ENCODE peak calls at places on chromosome 11, in seven cellular contexts. One of them, this sample, is unnamed.

GRCh38 chr11:86798988-86799387 is 1.4 kb upstream of the PRSS23 start:
- DNase-seq in PC-3: peak; percentile 33
- DNase-seq in HCT116: no peak
- DNase-seq in WERI-Rb-1: no peak
- DNase-seq in epithelial cell of esophagus: peak; percentile 59
- DNase-seq in AG04449: no peak
- DNase-seq in cardiac muscle cell: peak; percentile 87
- DNase-seq in this sample: no peak

GRCh38 chr11:125167292-125167953 is 2.9 kb downstream of the PKNOX2 start:
- DNase-seq in AG04449: no peak
- DNase-seq in epithelial cell of esophagus: no peak
- DNase-seq in HCT116: no peak
- DNase-seq in cardiac muscle cell: peak; percentile 76
- DNase-seq in PC-3: no peak
- DNase-seq in WERI-Rb-1: peak; percentile 40
- DNase-seq in this sample: peak; percentile 68

GRCh38 chr11:2385156-2386151 is 8.3 kb downstream of the CD81 start:
- DNase-seq in epithelial cell of esophagus: no peak
- DNase-seq in cardiac muscle cell: no peak
- DNase-seq in WERI-Rb-1: no peak
- DNase-seq in AG04449: no peak
- DNase-seq in HCT116: no peak
- DNase-seq in PC-3: no peak
- DNase-seq in this sample: no peak

GRCh38 chr11:67640021-67640757 is 626 bp upstream of the TBX10 start:
- DNase-seq in WERI-Rb-1: peak; percentile 82
- DNase-seq in epithelial cell of esophagus: peak; percentile 51
- DNase-seq in HCT116: peak; percentile 36
- DNase-seq in cardiac muscle cell: peak; percentile 68
- DNase-seq in PC-3: peak; percentile 57
- DNase-seq in AG04449: no peak
- DNase-seq in this sample: peak; percentile 87

GRCh38 chr11:119144825-119145476 is 3.9 kb upstream of the ABCG4 start:
- DNase-seq in WERI-Rb-1: peak; percentile 93
- DNase-seq in epithelial cell of esophagus: peak; percentile 77
- DNase-seq in AG04449: no peak
- DNase-seq in HCT116: peak; percentile 78
- DNase-seq in cardiac muscle cell: peak; percentile 79
- DNase-seq in PC-3: peak; percentile 83
- DNase-seq in this sample: peak; percentile 87

GRCh38 chr11:5369793-5370192 is 13.8 kb upstream of the OR51M1 start:
- DNase-seq in HCT116: no peak
- DNase-seq in PC-3: peak; percentile 4
- DNase-seq in WERI-Rb-1: no peak
- DNase-seq in cardiac muscle cell: peak; percentile 38
- DNase-seq in AG04449: peak; percentile 54
- DNase-seq in epithelial cell of esophagus: peak; percentile 40
- DNase-seq in this sample: no peak

GRCh38 chr11:88332851-88333250 is 4.7 kb downstream of the CTSC start:
- DNase-seq in cardiac muscle cell: peak; percentile 41
- DNase-seq in WERI-Rb-1: no peak
- DNase-seq in AG04449: no peak
- DNase-seq in epithelial cell of esophagus: peak; percentile 64
- DNase-seq in HCT116: no peak
- DNase-seq in PC-3: peak; percentile 82
- DNase-seq in this sample: no peak

GRCh38 chr11:100208207-100208606 is 478.9 kb upstream of the ARHGAP42 start:
- DNase-seq in WERI-Rb-1: no peak
- DNase-seq in HCT116: no peak
- DNase-seq in cardiac muscle cell: no peak
- DNase-seq in AG04449: no peak
- DNase-seq in PC-3: no peak
- DNase-seq in epithelial cell of esophagus: peak; percentile 82
- DNase-seq in this sample: no peak

GRCh38 chr11:120912915-120913314 is 111.0 kb upstream of the TBCEL start:
- DNase-seq in WERI-Rb-1: no peak
- DNase-seq in HCT116: no peak
- DNase-seq in cardiac muscle cell: no peak
- DNase-seq in PC-3: no peak
- DNase-seq in epithelial cell of esophagus: no peak
- DNase-seq in AG04449: no peak
- DNase-seq in this sample: no peak

GRCh38 chr11:72782081-72782920 is 11.5 kb downstream of the STARD10 start:
- DNase-seq in cardiac muscle cell: no peak
- DNase-seq in HCT116: no peak
- DNase-seq in PC-3: no peak
- DNase-seq in epithelial cell of esophagus: peak; percentile 40
- DNase-seq in WERI-Rb-1: peak; percentile 70
- DNase-seq in AG04449: no peak
- DNase-seq in this sample: peak; percentile 29

GRCh38 chr11:110349109-110349996 is 52.9 kb upstream of the RDX start:
- DNase-seq in WERI-Rb-1: no peak
- DNase-seq in HCT116: no peak
- DNase-seq in PC-3: no peak
- DNase-seq in cardiac muscle cell: peak; percentile 8
- DNase-seq in epithelial cell of esophagus: no peak
- DNase-seq in AG04449: no peak
- DNase-seq in this sample: no peak

GRCh38 chr11:124893781-124894401 is 3.8 kb downstream of the ROBO4 start:
- DNase-seq in epithelial cell of esophagus: no peak
- DNase-seq in HCT116: no peak
- DNase-seq in PC-3: no peak
- DNase-seq in AG04449: no peak
- DNase-seq in cardiac muscle cell: no peak
- DNase-seq in WERI-Rb-1: no peak
- DNase-seq in this sample: no peak

GRCh38 chr11:111063711-111064110 is 181.8 kb upstream of the POU2AF2 start:
- DNase-seq in HCT116: no peak
- DNase-seq in AG04449: no peak
- DNase-seq in WERI-Rb-1: peak; percentile 21
- DNase-seq in epithelial cell of esophagus: peak; percentile 47
- DNase-seq in cardiac muscle cell: peak; percentile 21
- DNase-seq in PC-3: peak; percentile 23
- DNase-seq in this sample: no peak

GRCh38 chr11:32892355-32893090 is at the start of gene QSER1:
- DNase-seq in cardiac muscle cell: peak; percentile 69
- DNase-seq in epithelial cell of esophagus: peak; percentile 69
- DNase-seq in HCT116: no peak
- DNase-seq in WERI-Rb-1: peak; percentile 82
- DNase-seq in AG04449: no peak
- DNase-seq in PC-3: peak; percentile 56
- DNase-seq in this sample: peak; percentile 84

GRCh38 chr11:104120493-104121200 is 43.3 kb downstream of the PDGFD start:
- DNase-seq in epithelial cell of esophagus: no peak
- DNase-seq in cardiac muscle cell: no peak
- DNase-seq in PC-3: no peak
- DNase-seq in AG04449: no peak
- DNase-seq in WERI-Rb-1: no peak
- DNase-seq in HCT116: no peak
- DNase-seq in this sample: no peak

GRCh38 chr11:61058583-61059259 is 43.6 kb upstream of the CD5 start:
- DNase-seq in cardiac muscle cell: no peak
- DNase-seq in PC-3: no peak
- DNase-seq in epithelial cell of esophagus: no peak
- DNase-seq in WERI-Rb-1: no peak
- DNase-seq in AG04449: no peak
- DNase-seq in HCT116: no peak
- DNase-seq in this sample: no peak

GRCh38 chr11:75768112-75768908 is at the start of gene DGAT2:
- DNase-seq in WERI-Rb-1: peak; percentile 69
- DNase-seq in epithelial cell of esophagus: peak; percentile 81
- DNase-seq in PC-3: peak; percentile 82
- DNase-seq in AG04449: no peak
- DNase-seq in cardiac muscle cell: peak; percentile 83
- DNase-seq in HCT116: peak; percentile 47
- DNase-seq in this sample: peak; percentile 84

GRCh38 chr11:96052921-96053631 is 129.2 kb upstream of the MTMR2 start:
- DNase-seq in AG04449: no peak
- DNase-seq in PC-3: peak; percentile 71
- DNase-seq in WERI-Rb-1: no peak
- DNase-seq in epithelial cell of esophagus: peak; percentile 33
- DNase-seq in cardiac muscle cell: peak; percentile 51
- DNase-seq in HCT116: no peak
- DNase-seq in this sample: no peak

GRCh38 chr11:119048644-119049043 is 8.4 kb downstream of the HYOU1 start:
- DNase-seq in epithelial cell of esophagus: no peak
- DNase-seq in HCT116: no peak
- DNase-seq in cardiac muscle cell: no peak
- DNase-seq in PC-3: no peak
- DNase-seq in WERI-Rb-1: no peak
- DNase-seq in AG04449: no peak
- DNase-seq in this sample: no peak

GRCh38 chr11:121931748-121932352 is 184.2 kb downstream of the BLID start:
- DNase-seq in cardiac muscle cell: no peak
- DNase-seq in PC-3: peak; percentile 41
- DNase-seq in AG04449: no peak
- DNase-seq in HCT116: no peak
- DNase-seq in epithelial cell of esophagus: no peak
- DNase-seq in WERI-Rb-1: no peak
- DNase-seq in this sample: no peak

GRCh38 chr11:80595011-80595410 is 1154.2 kb upstream of the TENM4 start:
- DNase-seq in cardiac muscle cell: peak; percentile 81
- DNase-seq in WERI-Rb-1: no peak
- DNase-seq in epithelial cell of esophagus: peak; percentile 70
- DNase-seq in AG04449: no peak
- DNase-seq in HCT116: no peak
- DNase-seq in PC-3: peak; percentile 69
- DNase-seq in this sample: no peak

DNA sequence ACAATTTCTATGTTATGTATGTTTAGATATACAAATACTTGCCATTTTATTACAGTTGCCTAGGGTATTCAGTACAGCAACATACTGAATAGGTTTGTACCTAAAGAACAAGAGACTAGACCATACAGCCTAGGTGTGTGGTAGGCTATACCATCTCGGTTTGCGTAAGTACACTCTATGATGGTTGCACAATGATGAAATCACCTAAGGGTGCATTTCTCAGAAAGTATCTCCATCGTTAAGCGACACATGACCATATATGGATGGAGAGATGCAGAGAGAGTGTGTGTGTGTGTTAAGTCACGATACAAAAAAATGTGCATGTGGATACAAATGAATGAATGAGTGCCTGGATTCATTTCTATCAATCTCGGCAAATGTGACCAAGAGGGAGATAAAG is 37.7 kb downstream of the NARS2 start:
- DNase-seq in cardiac muscle cell: no peak
- DNase-seq in AG04449: no peak
- DNase-seq in epithelial cell of esophagus: no peak
- DNase-seq in PC-3: no peak
- DNase-seq in WERI-Rb-1: no peak
- DNase-seq in HCT116: no peak
- DNase-seq in this sample: no peak
- H3K4me3 ChIP-seq in cardiac muscle cell: no peak overlapping the region
- H3K4me3 ChIP-seq in AG04449: no peak overlapping the region
- H3K4me3 ChIP-seq in epithelial cell of esophagus: no peak overlapping the region
- H3K4me3 ChIP-seq in PC-3: no peak overlapping the region
- H3K4me3 ChIP-seq in WERI-Rb-1: no peak overlapping the region
- H3K4me3 ChIP-seq in HCT116: no peak overlapping the region
- H3K4me3 ChIP-seq in this sample: no peak overlapping the region

GRCh38 chr11:9571766-9572120 is 1.7 kb upstream of the WEE1 start:
- DNase-seq in WERI-Rb-1: no peak
- DNase-seq in HCT116: no peak
- DNase-seq in PC-3: no peak
- DNase-seq in epithelial cell of esophagus: no peak
- DNase-seq in AG04449: no peak
- DNase-seq in cardiac muscle cell: no peak
- DNase-seq in this sample: peak; percentile 34
- H3K4me3 ChIP-seq in WERI-Rb-1: peak overlapping the region; percentile 79
- H3K4me3 ChIP-seq in HCT116: no peak overlapping the region
- H3K4me3 ChIP-seq in PC-3: no peak overlapping the region
- H3K4me3 ChIP-seq in epithelial cell of esophagus: no peak overlapping the region
- H3K4me3 ChIP-seq in AG04449: no peak overlapping the region
- H3K4me3 ChIP-seq in cardiac muscle cell: no peak overlapping the region
- H3K4me3 ChIP-seq in this sample: no peak overlapping the region

DNA sequence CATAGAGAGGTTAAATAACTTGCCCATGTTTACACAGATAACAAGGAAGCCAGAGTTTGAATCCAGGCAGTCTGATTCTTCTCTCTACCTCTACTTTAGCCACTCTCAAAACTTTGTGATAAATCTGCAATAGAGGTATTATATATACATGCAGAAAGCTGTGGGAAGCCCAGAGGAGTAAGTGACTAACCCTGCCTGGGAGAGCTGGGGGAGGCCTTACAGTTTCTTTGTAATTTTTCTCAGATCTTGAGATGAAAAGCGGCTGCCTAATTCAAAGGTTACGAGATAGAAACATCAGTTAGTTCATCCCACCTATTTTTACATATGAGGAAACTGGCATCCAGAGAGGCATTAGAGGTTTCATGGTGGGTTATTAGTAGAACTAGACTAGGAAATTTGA is 4.9 kb downstream of the STIM1 start:
- DNase-seq in AG04449: no peak
- DNase-seq in PC-3: no peak
- DNase-seq in HCT116: no peak
- DNase-seq in epithelial cell of esophagus: no peak
- DNase-seq in WERI-Rb-1: no peak
- DNase-seq in cardiac muscle cell: no peak
- DNase-seq in this sample: no peak
- H3K4me3 ChIP-seq in AG04449: no peak overlapping the region
- H3K4me3 ChIP-seq in PC-3: no peak overlapping the region
- H3K4me3 ChIP-seq in HCT116: no peak overlapping the region
- H3K4me3 ChIP-seq in epithelial cell of esophagus: no peak overlapping the region
- H3K4me3 ChIP-seq in WERI-Rb-1: no peak overlapping the region
- H3K4me3 ChIP-seq in cardiac muscle cell: no peak overlapping the region
- H3K4me3 ChIP-seq in this sample: no peak overlapping the region

GRCh38 chr11:66101055-66101454 is 31.0 kb downstream of the PACS1 start:
- DNase-seq in HCT116: no peak
- DNase-seq in epithelial cell of esophagus: no peak
- DNase-seq in AG04449: no peak
- DNase-seq in cardiac muscle cell: no peak
- DNase-seq in WERI-Rb-1: no peak
- DNase-seq in PC-3: no peak
- DNase-seq in this sample: no peak

GRCh38 chr11:66104057-66104638 is 34.1 kb downstream of the PACS1 start:
- DNase-seq in PC-3: no peak
- DNase-seq in epithelial cell of esophagus: no peak
- DNase-seq in AG04449: no peak
- DNase-seq in HCT116: no peak
- DNase-seq in cardiac muscle cell: no peak
- DNase-seq in WERI-Rb-1: no peak
- DNase-seq in this sample: no peak

DNA sequence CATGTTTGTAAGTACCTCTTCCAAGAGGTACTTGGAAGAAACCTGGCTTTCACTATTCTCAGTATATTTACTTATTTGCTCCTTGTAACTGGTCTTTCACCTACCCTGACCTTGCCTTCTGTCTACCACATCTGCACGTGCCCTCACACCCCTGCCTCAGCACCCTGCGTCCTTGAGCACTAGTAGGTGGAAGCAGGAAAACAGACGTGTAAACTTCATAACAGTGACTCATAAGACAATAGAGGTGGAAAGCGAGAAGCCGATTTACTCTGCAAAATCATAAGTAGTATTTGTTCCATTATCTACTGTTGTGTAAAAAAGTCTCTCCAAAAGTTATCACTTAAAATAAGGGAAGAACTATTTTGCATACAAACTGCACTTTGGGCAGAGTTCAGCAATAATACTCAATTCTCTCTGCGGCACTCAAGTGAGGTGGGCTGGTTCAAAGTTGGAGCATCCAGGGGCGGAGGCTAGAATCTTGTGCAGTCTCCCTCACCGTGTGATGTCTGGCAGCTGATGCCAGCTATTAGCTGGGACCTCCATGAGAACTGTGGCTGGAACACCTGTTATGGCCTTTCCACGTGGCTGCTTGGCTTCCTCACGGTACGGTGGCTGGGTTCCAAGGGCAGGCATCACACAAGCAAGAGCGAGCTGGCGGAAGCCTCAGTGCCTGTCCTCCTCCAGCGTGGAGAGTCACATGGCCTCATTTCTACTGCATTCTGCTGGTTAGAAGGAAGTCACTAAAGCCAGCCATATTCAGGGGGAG is 30.4 kb downstream of the PACS1 start:
- DNase-seq in cardiac muscle cell: no peak
- DNase-seq in HCT116: no peak
- DNase-seq in epithelial cell of esophagus: peak; percentile 52
- DNase-seq in WERI-Rb-1: no peak
- DNase-seq in AG04449: no peak
- DNase-seq in PC-3: no peak
- DNase-seq in this sample: no peak
- H3K4me3 ChIP-seq in cardiac muscle cell: no peak overlapping the region
- H3K4me3 ChIP-seq in HCT116: no peak overlapping the region
- H3K4me3 ChIP-seq in epithelial cell of esophagus: no peak overlapping the region
- H3K4me3 ChIP-seq in WERI-Rb-1: no peak overlapping the region
- H3K4me3 ChIP-seq in AG04449: no peak overlapping the region
- H3K4me3 ChIP-seq in PC-3: no peak overlapping the region
- H3K4me3 ChIP-seq in this sample: no peak overlapping the region

This sample was measured in HAP-1.